ENCODE peak calls at places on chromosomes 7 and 10, in eight cellular contexts. S is right lobe of liver; E is CD8-positive, alpha-beta T cell; B is HCT116; K is neural progenitor cell; U is OCI-LY7; J is testis; Y is vagina. N is an unnamed sample.

GRCh38 chr7:148153611-148154010 is 437.0 kb upstream of the C7orf33 start:
- DNase-seq in Y (no peak), E (no peak), B (no peak), J (peak), S (peak), K (no peak), U (no peak), N (no peak)

GRCh38 chr7:44685723-44686122 is 62.9 kb upstream of the ZMIZ2 start:
- DNase-seq in U (no peak), E (no peak), K (no peak), Y (no peak), B (no peak), S (no peak), J (no peak), N (no peak)

GRCh38 chr10:11697718-11698527 is 44.3 kb upstream of the ECHDC3 start:
- DNase-seq in E (no peak), J (no peak), U (no peak), Y (no peak), B (no peak), S (no peak), K (no peak), N (no peak)

GRCh38 chr7:132709971-132710567 is 133.8 kb upstream of the PLXNA4 start:
- DNase-seq in E (peak), U (peak), K (peak), J (peak), S (no peak), Y (no peak), B (peak), N (peak)

GRCh38 chr10:133292919-133293809 is 15.5 kb downstream of the TUBGCP2 start:
- DNase-seq in S (no peak), Y (no peak), J (no peak), K (no peak), E (no peak), B (no peak), U (no peak), N (no peak)

GRCh38 chr10:70508912-70509366 is 30.4 kb downstream of the PALD1 start:
- DNase-seq in B (no peak), K (peak), E (no peak), S (no peak), U (peak), J (no peak), Y (no peak), N (peak)

GRCh38 chr7:149867762-149868637 is 5.8 kb upstream of the ATP6V0E2 start:
- DNase-seq in E (peak), U (no peak), Y (no peak), S (no peak), B (no peak), K (no peak), J (peak), N (peak)

GRCh38 chr7:64951250-64951848 is 39.5 kb downstream of the ZNF117 start:
- DNase-seq in E (no peak), U (peak), Y (no peak), J (no peak), K (peak), B (peak), S (no peak), N (no peak)

GRCh38 chr10:114404171-114405010 is at the start of gene AFAP1L2:
- DNase-seq in J (no peak), Y (no peak), S (no peak), U (no peak), E (no peak), B (no peak), K (peak), N (no peak)
- H3K4me3 ChIP-seq in J (peak), Y (peak), S (peak), U (no peak), E (no peak), B (peak), K (peak), N (peak)

DNA sequence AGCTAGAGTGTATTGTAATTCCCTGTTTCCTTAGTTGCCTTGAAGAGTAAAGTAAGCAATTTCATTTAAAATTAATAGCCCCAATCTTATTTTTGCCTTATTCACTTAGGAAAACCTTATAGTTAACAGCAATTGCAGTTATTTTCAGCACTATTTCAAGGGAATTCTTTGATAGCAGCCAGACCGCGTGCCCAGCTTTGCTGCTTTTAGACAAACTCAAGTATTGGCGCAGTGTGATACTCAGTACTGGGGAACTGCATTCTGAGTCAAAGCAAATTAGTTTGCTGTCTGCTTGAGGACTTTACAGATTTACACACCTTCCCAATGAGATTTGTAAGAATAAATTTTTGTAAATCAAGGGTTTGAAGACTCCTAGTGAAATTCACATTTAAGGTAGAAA is 21.2 kb downstream of the PRKG1 start:
- DNase-seq in Y (no peak), E (no peak), B (no peak), K (no peak), U (no peak), S (no peak), J (no peak), N (no peak)
- H3K27ac ChIP-seq in Y (no peak), E (no peak), B (no peak), K (no peak), U (no peak), S (no peak), J (no peak), N (no peak)

GRCh38 chr10:100561005-100561404 is 25.3 kb downstream of the HIF1AN start:
- DNase-seq in U (no peak), K (no peak), B (no peak), Y (no peak), E (no peak), S (no peak), J (no peak), N (no peak)

GRCh38 chr10:100560248-100560647 is 24.5 kb downstream of the HIF1AN start:
- DNase-seq in Y (no peak), B (no peak), U (no peak), K (no peak), S (no peak), E (no peak), J (no peak), N (no peak)

GRCh38 chr10:100562008-100562672 is 26.4 kb downstream of the HIF1AN start:
- DNase-seq in J (peak), S (peak), Y (no peak), E (peak), B (peak), K (peak), U (no peak), N (peak)

GRCh38 chr10:100565206-100565985 is 29.7 kb downstream of the HIF1AN start:
- DNase-seq in E (no peak), Y (peak), K (no peak), J (peak), U (no peak), S (no peak), B (no peak), N (no peak)

DNA sequence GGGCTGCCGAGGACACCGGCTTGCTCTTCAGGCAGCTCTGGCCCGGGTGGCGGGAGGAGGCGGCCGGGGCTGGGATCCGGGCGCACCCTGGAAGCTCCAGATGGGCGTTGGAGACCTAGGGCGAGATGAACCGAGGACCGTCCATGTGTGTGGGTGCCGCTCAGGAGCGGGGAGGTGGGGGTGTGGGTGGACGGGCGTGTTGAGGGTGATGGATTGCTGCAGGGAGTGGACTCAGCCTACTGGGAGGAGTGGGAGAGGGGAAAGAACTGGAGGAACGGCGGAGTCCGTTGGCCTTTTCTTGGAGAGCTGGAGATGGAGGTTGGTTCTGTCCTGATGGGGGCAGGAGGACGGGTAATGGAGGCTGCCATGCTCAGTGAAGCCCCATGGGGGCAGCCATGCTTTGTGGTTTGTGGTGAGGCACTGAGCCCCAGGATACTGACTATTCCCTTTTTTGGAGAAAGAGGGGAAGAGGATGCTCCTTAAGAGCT is 27.1 kb downstream of the HIF1AN start:
- DNase-seq in E (no peak), J (peak), S (no peak), K (peak), U (no peak), Y (no peak), B (no peak), N (peak)
- TF ChIP-seq CTCF in E (no peak), J (peak), S (peak), K (peak), U (peak), Y (no peak), B (peak), N (peak)

GRCh38 chr7:92716825-92717580 is 119.4 kb downstream of the CDK6 start:
- DNase-seq in K (no peak), Y (no peak), J (no peak), E (no peak), U (no peak), B (no peak), S (no peak), N (no peak)
- H3K4me3 ChIP-seq in K (no peak), Y (peak), J (no peak), E (no peak), U (no peak), B (no peak), S (no peak), N (no peak)

GRCh38 chr7:107643938-107644703 is 16.5 kb upstream of the SLC26A4 start:
- DNase-seq in S (no peak), B (no peak), E (no peak), K (no peak), J (no peak), U (no peak), Y (no peak), N (no peak)
- H3K27ac ChIP-seq in S (no peak), B (no peak), E (no peak), K (no peak), J (no peak), U (no peak), Y (no peak), N (no peak)

GRCh38 chr7:80521809-80522208 is 9.9 kb upstream of the GNAT3 start:
- DNase-seq in K (no peak), Y (no peak), U (no peak), J (no peak), B (no peak), E (no peak), S (no peak), N (no peak)
- TF ChIP-seq CTCF in K (no peak), Y (no peak), U (no peak), J (no peak), B (no peak), E (no peak), S (no peak), N (no peak)

DNA sequence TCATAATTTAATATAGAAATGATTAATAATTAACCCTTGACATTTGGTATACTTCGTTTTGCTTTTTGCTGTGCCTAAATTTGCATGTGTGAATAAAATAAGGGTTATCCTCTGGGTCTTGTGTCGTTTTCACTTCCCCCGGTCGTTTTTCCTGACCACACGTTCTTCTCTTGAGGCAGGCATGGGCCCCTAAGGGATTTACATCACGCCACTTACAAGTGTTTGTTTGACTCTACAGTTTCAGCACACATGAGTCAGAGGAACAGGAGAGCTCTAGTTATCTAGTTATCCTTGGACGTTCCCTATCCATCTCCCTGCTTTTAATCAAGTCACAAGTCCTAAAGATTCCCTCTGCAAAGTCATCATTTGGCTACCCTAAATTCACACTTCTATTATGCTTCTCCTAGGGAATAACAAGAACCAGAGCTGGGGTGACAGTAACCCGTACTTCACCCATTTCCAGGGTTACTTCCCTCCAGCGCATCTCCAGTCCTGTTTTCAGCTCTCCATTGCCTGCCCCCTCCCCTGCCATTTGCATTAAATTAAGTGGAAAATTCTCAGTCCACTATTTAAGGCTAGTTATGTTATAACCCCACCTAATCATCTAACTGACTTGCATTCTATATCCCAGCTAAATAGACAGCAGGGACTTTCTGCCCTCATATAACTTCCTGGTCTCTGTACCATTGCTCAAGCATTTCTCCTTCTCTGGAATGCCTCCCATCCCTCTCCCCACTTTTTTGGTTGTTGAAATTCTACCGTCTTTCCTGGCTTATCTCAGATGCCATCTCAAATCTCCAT is 206.9 kb downstream of the PTEN start:
- DNase-seq in J (no peak), U (peak), B (no peak), E (no peak), Y (no peak), K (no peak), S (no peak), N (no peak)
- H3K4me3 ChIP-seq in J (no peak), U (peak), B (no peak), E (no peak), Y (no peak), K (no peak), S (no peak), N (no peak)

GRCh38 chr7:33807158-33807530 is 98.2 kb upstream of the BMPER start:
- DNase-seq in S (no peak), E (no peak), U (no peak), J (no peak), K (no peak), Y (peak), B (no peak), N (no peak)
- H3K27ac ChIP-seq in S (no peak), E (no peak), U (no peak), J (peak), K (no peak), Y (no peak), B (no peak), N (no peak)

N was measured in WERI-Rb-1.